ENCODE peak calls at places on chromosomes 6 and 20, in five cellular contexts. P, H, A, B and Y are unnamed samples.

GRCh38 chr6:31940256-31940664 is 5.6 kb upstream of the CFB start:
- DNase-seq in P (peak), H (peak), A (no peak), B (no peak), Y (peak)

GRCh38 chr6:12614468-12614867 is 102.1 kb upstream of the PHACTR1 start:
- DNase-seq in P (no peak), H (no peak), A (no peak), B (no peak), Y (peak)

GRCh38 chr20:5770987-5771318 is 20.8 kb downstream of the SHLD1 start:
- DNase-seq in P (no peak), H (no peak), A (no peak), B (peak), Y (no peak)

GRCh38 chr6:158647501-158647900 is 2.4 kb upstream of the SYTL3 start:
- DNase-seq in P (no peak), H (no peak), A (no peak), B (no peak), Y (no peak)

GRCh38 chr6:63584566-63584965 is 12.3 kb downstream of the LOC128125822 start:
- DNase-seq in P (peak), H (no peak), A (no peak), B (no peak), Y (no peak)

GRCh38 chr6:157148391-157149323 is 174.7 kb downstream of the TMEM242 start:
- DNase-seq in P (no peak), H (no peak), A (peak), B (no peak), Y (peak)

GRCh38 chr20:63090682-63091571 is 84.2 kb upstream of the BHLHE23 start:
- DNase-seq in P (no peak), H (no peak), A (no peak), B (no peak), Y (no peak)

GRCh38 chr6:31908791-31909190 is 6.9 kb upstream of the ZBTB12 start:
- DNase-seq in P (no peak), H (no peak), A (no peak), B (peak), Y (peak)

GRCh38 chr6:43250992-43251373 is 7.7 kb downstream of the TTBK1 start:
- DNase-seq in P (no peak), H (no peak), A (no peak), B (no peak), Y (peak)

GRCh38 chr20:35120012-35120701 is 27.0 kb downstream of the EDEM2 start:
- DNase-seq in P (no peak), H (no peak), A (no peak), B (no peak), Y (peak)

GRCh38 chr6:17093692-17094091 is 8.2 kb upstream of the STMND1 start:
- DNase-seq in P (peak), H (no peak), A (no peak), B (no peak), Y (peak)

GRCh38 chr6:114096553-114097172 is 125.7 kb upstream of the HDAC2 start:
- DNase-seq in P (peak), H (peak), A (peak), B (peak), Y (peak)

GRCh38 chr6:36323062-36323461 is 13.6 kb downstream of the BNIP5 start:
- DNase-seq in P (peak), H (peak), A (no peak), B (no peak), Y (peak)

GRCh38 chr6:40419377-40419776 is 167.8 kb downstream of the LRFN2 start:
- DNase-seq in P (peak), H (no peak), A (no peak), B (no peak), Y (peak)

GRCh38 chr20:45309075-45309474 is 976 bp upstream of the MATN4 start:
- DNase-seq in P (no peak), H (no peak), A (no peak), B (no peak), Y (no peak)

GRCh38 chr6:68559052-68559451 is 76.0 kb upstream of the ADGRB3 start:
- DNase-seq in P (peak), H (no peak), A (no peak), B (no peak), Y (no peak)

GRCh38 chr6:133855994-133856393 is 32.9 kb upstream of the TCF21 start:
- DNase-seq in P (peak), H (no peak), A (no peak), B (no peak), Y (no peak)
- H2AFZ ChIP-seq in P (no peak), H (no peak), A (no peak), B (no peak), Y (no peak)

GRCh38 chr6:150826788-150827187 is 38.7 kb upstream of the MTHFD1L start:
- DNase-seq in P (no peak), H (no peak), A (no peak), B (no peak), Y (no peak)
- TF ChIP-seq EZH2 in P (no peak), H (no peak), A (no peak), B (no peak), Y (no peak)

DNA sequence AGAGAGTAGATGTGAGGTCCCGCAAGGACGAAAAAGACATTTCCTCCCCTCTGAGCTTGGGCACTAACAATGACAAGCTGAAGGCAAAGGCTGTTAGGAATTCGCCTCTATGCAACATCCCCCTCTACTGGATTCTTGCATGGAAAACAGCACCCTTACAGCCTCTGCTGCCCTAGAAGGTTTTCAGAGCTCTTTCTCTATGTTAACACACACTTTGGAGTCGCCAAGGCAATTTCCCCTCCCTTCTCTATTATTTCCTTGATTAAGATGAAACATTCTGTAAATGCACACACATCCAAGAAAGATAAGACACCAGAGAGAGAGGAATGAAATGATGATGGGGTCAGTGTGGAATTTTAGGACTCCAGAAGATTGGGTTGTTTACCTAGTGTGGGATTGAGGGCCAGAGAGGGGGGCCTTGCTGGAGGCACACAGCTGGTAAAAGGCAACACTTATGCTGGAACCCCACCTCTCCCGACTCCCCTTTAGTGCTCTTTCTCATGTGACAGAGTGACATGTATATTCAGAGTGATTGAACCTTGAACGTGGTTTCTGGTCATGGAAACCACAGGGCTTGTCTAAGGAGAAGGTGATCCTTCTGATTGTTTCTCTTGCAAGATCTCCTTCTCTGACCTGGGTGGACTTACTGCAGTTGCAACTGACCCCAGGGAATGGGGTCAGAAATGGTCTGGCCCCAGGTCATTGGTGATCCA is 300.7 kb downstream of the CLIC5 start:
- DNase-seq in P (peak), H (peak), A (peak), B (peak), Y (peak)
- TF ChIP-seq EZH2phosphoT487 in P (no peak), H (no peak), A (no peak), B (no peak), Y (no peak)

DNA sequence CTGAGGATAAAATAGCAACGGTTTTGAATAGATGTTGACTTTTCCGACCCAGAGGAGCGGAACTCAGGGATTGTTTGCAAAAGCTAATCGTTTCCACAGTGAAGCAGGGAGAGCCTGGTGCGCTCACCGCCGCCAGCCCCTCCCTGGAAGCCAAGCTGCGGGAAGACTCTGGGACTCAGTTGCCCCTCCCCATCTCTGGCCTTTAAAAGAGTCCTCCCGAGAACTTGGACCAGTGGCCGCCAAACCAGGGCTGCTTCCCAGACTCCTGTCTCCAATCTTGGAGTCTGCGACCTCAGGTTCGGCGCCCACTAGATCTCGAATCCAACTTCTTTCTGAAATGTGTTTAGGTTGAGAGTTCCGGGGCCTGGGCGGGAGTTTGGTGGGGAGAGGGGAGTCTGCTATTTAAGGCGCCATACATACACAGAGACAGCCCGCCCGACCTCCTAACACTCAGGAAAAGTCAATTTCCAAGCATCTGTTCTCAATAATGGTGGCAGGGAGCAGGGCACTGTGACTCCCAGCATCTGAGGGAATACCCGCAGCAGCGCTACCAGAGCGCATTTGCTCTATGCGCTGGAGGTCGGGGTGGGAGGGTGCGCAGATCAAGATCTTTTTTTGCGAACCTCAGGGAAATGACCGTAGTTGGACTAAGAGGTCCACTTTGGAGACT is 812 bp upstream of the GRIK2 start:
- DNase-seq in P (peak), H (no peak), A (no peak), B (no peak), Y (no peak)
- H2AFZ ChIP-seq in P (peak), H (peak), A (peak), B (peak), Y (peak)

GRCh38 chr20:4665591-4665990 is 56.1 kb upstream of the PRND start:
- DNase-seq in P (no peak), H (no peak), A (no peak), B (peak), Y (peak)

GRCh38 chr20:4664691-4665360 is 56.9 kb upstream of the PRND start:
- DNase-seq in P (no peak), H (no peak), A (no peak), B (no peak), Y (peak)

GRCh38 chr20:4667371-4667773 is 54.3 kb upstream of the PRND start:
- DNase-seq in P (no peak), H (no peak), A (no peak), B (no peak), Y (no peak)

GRCh38 chr20:4667836-4668235 is 53.9 kb upstream of the PRND start:
- DNase-seq in P (no peak), H (no peak), A (no peak), B (no peak), Y (no peak)

GRCh38 chr20:4666001-4666470 is 55.7 kb upstream of the PRND start:
- DNase-seq in P (no peak), H (no peak), A (no peak), B (peak), Y (peak)
- TF ChIP-seq EZH2 in P (no peak), H (no peak), A (no peak), B (no peak), Y (no peak)

GRCh38 chr6:30712441-30712840 is 4.6 kb downstream of the MDC1 start:
- DNase-seq in P (no peak), H (no peak), A (no peak), B (no peak), Y (no peak)
- TF ChIP-seq EZH2phosphoT487 in P (no peak), H (no peak), A (no peak), B (no peak), Y (no peak)

GRCh38 chr20:1860446-1860845 is 34.8 kb upstream of the SIRPA start:
- DNase-seq in P (no peak), H (no peak), A (no peak), B (no peak), Y (peak)
- H2AFZ ChIP-seq in P (peak), H (no peak), A (no peak), B (no peak), Y (peak)